ENCODE peak calls at places on chromosomes 11 and 22, in five cellular contexts. C is lung, F is body of pancreas, E is mesenchymal stem cell, H is small intestine. M is an unnamed sample. For H3K36me3, the result is how much of the 10 kb centered on the place peaks cover.

GRCh38 chr22:24758164-24758799 is 16.2 kb downstream of the PIWIL3 start:
- DNase-seq in C (peak), F (peak), E (peak), H (peak), M (no peak)

GRCh38 chr11:46353706-46354105 is 6.4 kb downstream of the DGKZ start:
- DNase-seq in C (no peak), F (no peak), E (no peak), H (no peak), M (peak)

GRCh38 chr11:45278721-45279120 is 7.4 kb downstream of the SYT13 start:
- DNase-seq in C (no peak), F (no peak), E (peak), H (no peak), M (no peak)

GRCh38 chr22:48673806-48674500 is 1153.7 kb downstream of the BRD1 start:
- DNase-seq in C (no peak), F (no peak), E (no peak), H (no peak), M (no peak)

GRCh38 chr11:114799524-114799923 is 121.2 kb downstream of the NXPE2 start:
- DNase-seq in C (no peak), F (no peak), E (no peak), H (no peak), M (no peak)

GRCh38 chr11:15937601-15938361 is 418.6 kb downstream of the SOX6 start:
- DNase-seq in C (no peak), F (no peak), E (no peak), H (no peak), M (peak)

GRCh38 chr22:41140365-41140957 is 48.1 kb downstream of the EP300 start:
- DNase-seq in C (peak), F (no peak), E (no peak), H (no peak), M (no peak)

GRCh38 chr11:64372802-64373597 is 14.0 kb downstream of the RPS6KA4 start:
- DNase-seq in C (no peak), F (peak), E (no peak), H (peak), M (peak)

GRCh38 chr11:75245356-75246005 is 4.9 kb downstream of the TPBGL start:
- DNase-seq in C (no peak), F (no peak), E (no peak), H (no peak), M (no peak)

GRCh38 chr11:113131036-113131775 is 170.0 kb downstream of the NCAM1 start:
- DNase-seq in C (no peak), F (no peak), E (no peak), H (no peak), M (no peak)

GRCh38 chr22:22721681-22722309 is 77.4 kb downstream of the GGTLC2 start:
- DNase-seq in C (no peak), F (no peak), E (peak), H (no peak), M (peak)

GRCh38 chr11:32562839-32563599 is 20.6 kb upstream of the EIF3M start:
- DNase-seq in C (no peak), F (no peak), E (no peak), H (no peak), M (no peak)

GRCh38 chr22:20406686-20407408 is 12.9 kb downstream of the ZNF74 start:
- DNase-seq in C (no peak), F (no peak), E (no peak), H (no peak), M (no peak)

GRCh38 chr11:66684635-66685034 is 6.9 kb upstream of the RBM4B start:
- DNase-seq in C (no peak), F (no peak), E (no peak), H (no peak), M (no peak)

GRCh38 chr11:121553806-121554205 is 101.0 kb upstream of the SORL1-AS1 start:
- DNase-seq in C (no peak), F (peak), E (no peak), H (peak), M (peak)

GRCh38 chr11:110086892-110087309 is 6.3 kb upstream of the ZC3H12C start:
- DNase-seq in C (no peak), F (no peak), E (peak), H (no peak), M (peak)

GRCh38 chr11:45113807-45114206 is 32.6 kb upstream of the PRDM11 start:
- DNase-seq in C (no peak), F (no peak), E (no peak), H (no peak), M (no peak)

GRCh38 chr11:6719588-6719987 is 36.4 kb upstream of the MRPL17 start:
- DNase-seq in C (no peak), F (no peak), E (no peak), H (no peak), M (no peak)

GRCh38 chr11:61908730-61909622 is 8.4 kb downstream of the RAB3IL1 start:
- DNase-seq in C (no peak), F (no peak), E (no peak), H (no peak), M (no peak)

GRCh38 chr11:19713221-19714092 is 820 bp downstream of the NAV2 start:
- DNase-seq in C (no peak), F (no peak), E (peak), H (no peak), M (no peak)

GRCh38 chr11:1233351-1234053 is 10.6 kb downstream of the MUC5B start:
- DNase-seq in C (no peak), F (peak), E (no peak), H (peak), M (no peak)

GRCh38 chr11:34345991-34346480 is 11.8 kb downstream of the ABTB2 start:
- DNase-seq in C (no peak), F (no peak), E (no peak), H (no peak), M (peak)

GRCh38 chr11:127564803-127565202 is 564.2 kb upstream of the KIRREL3 start:
- DNase-seq in C (no peak), F (no peak), E (peak), H (no peak), M (peak)

GRCh38 chr11:109247071-109247470 is 174.9 kb upstream of the C11orf87 start:
- DNase-seq in C (no peak), F (no peak), E (no peak), H (no peak), M (no peak)

DNA sequence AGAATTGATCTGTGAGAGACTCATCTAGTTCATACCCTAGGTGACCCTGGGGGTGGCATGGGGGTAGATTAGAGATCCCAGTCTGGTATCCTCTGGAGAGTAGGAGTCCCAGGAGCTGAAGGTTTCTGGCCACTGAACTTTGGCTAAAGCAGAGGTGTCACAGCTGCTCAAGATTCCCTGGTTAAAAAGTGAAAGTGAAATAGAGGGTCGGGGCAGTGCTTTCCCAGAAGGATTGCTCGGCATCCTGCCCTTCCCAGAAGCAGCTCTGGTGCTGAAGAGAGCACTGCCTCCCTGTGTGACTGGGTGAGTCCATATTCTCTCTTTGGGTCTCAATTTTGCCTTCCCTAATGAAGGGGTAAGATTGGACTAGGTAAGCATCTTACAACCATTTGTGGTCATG is 651 bp downstream of the IL18BP start:
- DNase-seq in C (no peak), F (no peak), E (peak), H (peak), M (no peak)
- H3K36me3 ChIP-seq in C (under half), F (under half), E (under half), H (under half), M (under half)

DNA sequence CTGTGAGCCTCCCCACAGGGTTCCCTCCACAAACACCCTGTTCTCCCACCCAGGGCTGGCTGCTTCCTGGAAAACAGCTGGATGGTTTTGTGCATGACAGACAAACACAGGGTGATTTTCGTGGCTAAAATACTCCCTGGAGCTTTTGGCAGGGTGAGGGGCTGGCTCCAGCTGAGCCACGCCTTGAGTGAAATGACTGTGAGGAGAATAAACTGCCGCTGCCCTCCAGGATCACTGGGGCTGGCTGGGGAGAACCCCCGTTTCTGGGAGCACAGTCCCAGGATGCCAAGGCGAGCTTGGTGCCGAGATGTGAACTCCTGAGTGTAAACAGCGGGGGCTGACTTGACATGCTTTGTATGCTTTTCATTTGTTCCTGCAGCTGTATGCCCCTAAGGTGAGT is 20.3 kb upstream of the PPP6R3 start:
- DNase-seq in C (no peak), F (no peak), E (no peak), H (no peak), M (no peak)
- H3K36me3 ChIP-seq in C (under half), F (under half), E (under half), H (under half), M (under half)

DNA sequence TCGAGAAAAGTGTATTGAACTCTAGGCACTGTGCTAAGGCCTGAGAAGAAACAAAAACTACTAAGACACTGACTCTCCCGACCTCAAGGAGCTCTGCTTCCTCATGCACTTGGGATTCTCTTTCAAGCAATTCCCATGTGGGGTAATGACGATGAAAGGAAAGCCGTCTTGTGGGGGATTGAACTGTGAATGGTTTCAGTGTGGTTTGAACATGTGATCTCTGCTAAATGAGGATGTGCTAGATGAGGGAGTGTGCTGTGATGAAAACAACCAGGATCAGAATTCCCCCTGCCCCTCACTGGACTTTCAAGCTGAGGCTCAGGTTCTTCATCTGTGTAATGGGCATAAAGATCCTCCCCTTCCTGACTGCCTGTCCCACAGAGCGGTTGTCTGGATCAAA is 74.9 kb downstream of the DEPDC5 start:
- DNase-seq in C (no peak), F (no peak), E (peak), H (no peak), M (no peak)
- H3K36me3 ChIP-seq in C (under half), F (under half), E (under half), H (under half), M (under half)

GRCh38 chr11:60854140-60854846 is 1.5 kb downstream of the PTGDR2 start:
- DNase-seq in C (no peak), F (no peak), E (no peak), H (no peak), M (no peak)

GRCh38 chr11:60851327-60852059 is 4.3 kb downstream of the PTGDR2 start:
- DNase-seq in C (no peak), F (no peak), E (no peak), H (no peak), M (no peak)

GRCh38 chr11:60853469-60853950 is 2.2 kb downstream of the PTGDR2 start:
- DNase-seq in C (no peak), F (no peak), E (no peak), H (no peak), M (no peak)

GRCh38 chr11:60852060-60852638 is 3.6 kb downstream of the PTGDR2 start:
- DNase-seq in C (no peak), F (peak), E (no peak), H (peak), M (no peak)

DNA sequence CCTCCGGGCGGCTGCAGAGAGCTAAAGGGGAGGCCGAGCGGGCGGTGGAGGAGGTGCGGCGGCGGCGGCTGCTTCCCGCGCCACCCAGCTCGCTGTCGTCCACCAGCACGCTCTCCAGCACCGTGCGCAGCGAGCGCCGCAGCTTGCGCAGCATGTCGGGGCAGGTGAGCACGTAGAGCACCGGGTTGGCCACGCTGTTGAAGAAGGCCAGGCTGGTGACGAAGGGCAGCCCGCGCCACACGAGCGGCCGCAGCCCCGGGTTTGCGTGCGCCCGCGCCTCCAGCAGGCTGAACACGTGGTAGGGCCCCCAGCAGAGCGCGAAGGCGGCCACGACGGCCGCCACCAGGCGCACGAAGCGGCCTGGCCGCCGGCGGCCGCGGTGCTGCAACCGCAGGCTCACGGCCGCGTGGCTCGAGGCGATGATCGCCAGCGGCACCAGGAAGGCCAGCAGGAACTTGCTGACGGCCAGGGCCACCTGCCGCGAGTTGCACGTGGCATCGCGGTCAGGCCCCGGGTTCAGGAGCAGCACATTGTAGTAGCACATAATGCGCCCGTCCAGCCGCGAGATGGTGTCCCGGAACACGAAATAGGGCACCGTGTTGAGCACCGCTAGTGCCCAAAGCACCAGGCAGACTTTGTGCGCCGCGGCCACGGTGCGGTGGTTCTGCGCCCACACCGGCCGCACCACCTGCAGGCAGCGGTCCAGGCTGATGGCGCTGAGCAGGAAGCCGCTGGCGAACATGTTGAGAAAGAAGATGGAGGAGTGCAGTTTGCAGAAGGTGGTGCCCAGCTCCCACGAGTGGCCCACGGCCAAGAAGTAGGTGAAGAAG is 2.9 kb downstream of the PTGDR2 start:
- DNase-seq in C (no peak), F (peak), E (no peak), H (no peak), M (no peak)
- H3K36me3 ChIP-seq in C (under half), F (under half), E (under half), H (under half), M (under half)

GRCh38 chr22:17784776-17785175 is 10.5 kb upstream of the BID start:
- DNase-seq in C (no peak), F (no peak), E (no peak), H (no peak), M (no peak)

GRCh38 chr22:17785185-17786184 is 11.2 kb upstream of the BID start:
- DNase-seq in C (peak), F (peak), E (peak), H (peak), M (peak)

GRCh38 chr22:17783317-17783716 is 9.0 kb upstream of the BID start:
- DNase-seq in C (no peak), F (no peak), E (no peak), H (no peak), M (no peak)

GRCh38 chr22:17782621-17783020 is 8.4 kb upstream of the BID start:
- DNase-seq in C (no peak), F (no peak), E (no peak), H (peak), M (no peak)

DNA sequence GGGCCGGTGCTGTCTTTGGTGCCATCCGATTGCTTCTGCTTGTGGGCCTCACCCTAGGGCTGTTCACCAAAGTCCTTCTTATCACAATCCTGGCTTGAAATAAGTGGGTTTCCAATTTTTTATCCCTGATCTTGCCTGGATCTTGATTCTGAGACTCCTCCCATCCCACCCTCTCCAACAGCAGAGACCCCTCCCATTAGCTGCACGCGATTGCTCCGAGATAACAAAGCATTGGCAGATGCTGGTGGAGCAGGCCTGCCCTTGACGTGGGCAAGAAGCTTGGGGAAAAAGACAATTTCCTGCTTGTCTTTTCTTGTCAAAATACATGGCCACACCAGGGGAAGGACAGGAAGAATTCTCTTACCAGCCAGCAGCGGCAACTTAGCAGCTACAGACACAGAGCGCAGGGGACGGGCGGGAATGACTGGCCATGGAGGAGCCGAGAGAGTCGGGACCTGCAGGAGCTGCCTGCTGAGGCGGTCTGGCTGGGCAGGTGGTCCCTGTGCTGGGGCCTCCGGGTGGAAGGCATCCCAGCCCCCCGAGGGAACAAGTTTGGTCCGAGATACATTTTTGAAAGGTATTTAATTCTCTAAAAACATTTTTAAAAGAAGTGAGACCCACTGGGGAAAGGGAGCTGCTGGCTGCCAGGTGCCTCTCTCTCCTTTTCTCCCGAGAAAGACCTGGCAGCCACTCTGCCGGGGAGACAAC is 9.7 kb upstream of the BID start:
- DNase-seq in C (no peak), F (no peak), E (no peak), H (no peak), M (no peak)
- H3K36me3 ChIP-seq in C (under half), F (under half), E (under half), H (under half), M (under half)

GRCh38 chr11:72227316-72228228 is 3.0 kb downstream of the INPPL1 start:
- DNase-seq in C (peak), F (no peak), E (no peak), H (no peak), M (no peak)
- H3K36me3 ChIP-seq in C (under half), F (under half), E (half or more), H (under half), M (half or more)

DNA sequence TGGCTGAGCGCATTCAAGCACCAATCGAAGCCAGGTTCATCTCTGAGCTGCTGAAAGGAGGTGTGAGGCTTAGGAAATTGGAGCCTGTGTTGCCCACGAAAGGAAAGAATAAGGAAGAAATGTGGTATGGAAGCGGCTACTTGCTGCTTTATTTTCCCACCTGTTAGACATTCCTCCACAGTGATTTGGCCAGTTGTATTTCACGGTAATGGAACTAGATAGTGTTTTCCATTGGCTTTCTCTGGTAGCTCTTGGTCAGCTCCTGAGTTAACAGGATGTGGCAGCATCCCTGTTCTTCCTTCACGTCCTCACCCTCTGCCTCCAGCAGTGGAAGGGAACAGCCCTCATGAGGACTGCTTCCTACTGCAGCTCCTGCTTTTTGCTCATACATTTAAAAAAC is 44.7 kb downstream of the BID start:
- DNase-seq in C (no peak), F (no peak), E (no peak), H (no peak), M (no peak)
- H3K36me3 ChIP-seq in C (under half), F (under half), E (half or more), H (under half), M (half or more)

M was measured in MG63.